ENCODE peak calls at places on chromosome 12, in four cellular contexts. One of them, this sample, is unnamed.

GRCh38 chr12:59780605-59781135 is 184.8 kb downstream of the SLC16A7 start:
- DNase-seq in H1: peak; percentile 9
- DNase-seq in HCT116: peak; percentile 2
- DNase-seq in A549: no peak
- DNase-seq in this sample: no peak

GRCh38 chr12:39505025-39505424 is 62.1 kb upstream of the KIF21A start:
- DNase-seq in H1: no peak
- DNase-seq in HCT116: no peak
- DNase-seq in A549: no peak
- DNase-seq in this sample: no peak

GRCh38 chr12:119061208-119061796 is 80.0 kb downstream of the SRRM4 start:
- DNase-seq in H1: peak; percentile 46
- DNase-seq in HCT116: no peak
- DNase-seq in A549: no peak
- DNase-seq in this sample: peak; percentile 44

GRCh38 chr12:91422107-91422506 is 239.5 kb upstream of the DCN start:
- DNase-seq in H1: no peak
- DNase-seq in HCT116: no peak
- DNase-seq in A549: no peak
- DNase-seq in this sample: no peak

GRCh38 chr12:48681416-48681737 is 661 bp downstream of the KANSL2 start:
- DNase-seq in H1: no peak
- DNase-seq in HCT116: no peak
- DNase-seq in A549: peak; percentile 39
- DNase-seq in this sample: no peak

GRCh38 chr12:75959506-75959905 is 72.1 kb downstream of the PHLDA1 start:
- DNase-seq in H1: no peak
- DNase-seq in HCT116: no peak
- DNase-seq in A549: no peak
- DNase-seq in this sample: no peak

GRCh38 chr12:107847430-107847829 is 72.9 kb downstream of the ASCL4 start:
- DNase-seq in H1: no peak
- DNase-seq in HCT116: no peak
- DNase-seq in A549: no peak
- DNase-seq in this sample: no peak

GRCh38 chr12:18158774-18159557 is 69.0 kb upstream of the RERGL start:
- DNase-seq in H1: no peak
- DNase-seq in HCT116: no peak
- DNase-seq in A549: peak; percentile 13
- DNase-seq in this sample: no peak

GRCh38 chr12:19547258-19547657 is 108.0 kb downstream of the AEBP2 start:
- DNase-seq in H1: no peak
- DNase-seq in HCT116: no peak
- DNase-seq in A549: no peak
- DNase-seq in this sample: no peak

GRCh38 chr12:54352891-54353874 is 11.1 kb downstream of the GPR84 start:
- DNase-seq in H1: no peak
- DNase-seq in HCT116: no peak
- DNase-seq in A549: no peak
- DNase-seq in this sample: peak; percentile 51

GRCh38 chr12:44874981-44875416 is 1.1 kb downstream of the NELL2 start:
- DNase-seq in H1: no peak
- DNase-seq in HCT116: no peak
- DNase-seq in A549: no peak
- DNase-seq in this sample: no peak

GRCh38 chr12:78964521-78964920 is 99.9 kb downstream of the SYT1 start:
- DNase-seq in H1: no peak
- DNase-seq in HCT116: no peak
- DNase-seq in A549: no peak
- DNase-seq in this sample: no peak

GRCh38 chr12:99522456-99522855 is 125.1 kb upstream of the GARIN6 start:
- DNase-seq in H1: no peak
- DNase-seq in HCT116: no peak
- DNase-seq in A549: no peak
- DNase-seq in this sample: no peak

GRCh38 chr12:95107362-95107761 is 33.9 kb upstream of the NR2C1 start:
- DNase-seq in H1: no peak
- DNase-seq in HCT116: no peak
- DNase-seq in A549: no peak
- DNase-seq in this sample: no peak

DNA sequence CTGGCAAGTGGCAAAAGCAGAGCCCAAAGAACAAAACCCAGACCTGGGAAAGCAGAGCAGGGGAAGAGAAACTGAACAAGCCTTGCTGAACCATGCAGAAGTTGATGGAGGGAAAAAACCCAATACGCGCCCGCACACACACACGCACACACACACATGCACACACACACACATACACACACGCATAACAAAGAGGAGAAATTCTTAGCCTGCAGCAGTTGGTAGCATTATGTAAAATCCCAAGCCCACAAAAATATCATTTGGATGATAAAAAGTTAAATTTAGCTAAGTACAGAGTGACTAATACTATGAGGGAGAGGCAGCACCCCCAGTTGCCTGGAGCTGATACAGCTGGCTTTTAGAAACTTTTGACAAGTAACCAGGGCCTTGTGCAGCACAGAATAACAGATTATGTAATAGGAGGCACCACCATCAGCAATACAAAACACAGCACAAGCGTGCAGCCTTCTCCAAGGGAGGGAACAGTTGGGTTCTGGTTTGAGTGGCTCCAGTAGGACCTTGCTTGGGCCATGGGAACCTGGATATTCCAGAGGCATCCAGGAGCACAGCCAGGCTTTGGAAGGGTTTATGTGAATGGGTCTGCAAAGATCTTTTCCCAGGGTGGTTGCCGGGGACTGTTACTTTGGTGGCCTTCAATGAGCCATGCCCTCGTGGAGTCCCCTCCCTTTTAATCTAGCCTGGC is 35.3 kb downstream of the PITPNM2 start:
- DNase-seq in H1: no peak
- DNase-seq in HCT116: no peak
- DNase-seq in A549: no peak
- DNase-seq in this sample: peak; percentile 72
- H3K27ac ChIP-seq in H1: no peak overlapping the region
- H3K27ac ChIP-seq in HCT116: no peak overlapping the region
- H3K27ac ChIP-seq in A549: peak overlapping the region; percentile 64
- H3K27ac ChIP-seq in this sample: peak overlapping the region; percentile 86

DNA sequence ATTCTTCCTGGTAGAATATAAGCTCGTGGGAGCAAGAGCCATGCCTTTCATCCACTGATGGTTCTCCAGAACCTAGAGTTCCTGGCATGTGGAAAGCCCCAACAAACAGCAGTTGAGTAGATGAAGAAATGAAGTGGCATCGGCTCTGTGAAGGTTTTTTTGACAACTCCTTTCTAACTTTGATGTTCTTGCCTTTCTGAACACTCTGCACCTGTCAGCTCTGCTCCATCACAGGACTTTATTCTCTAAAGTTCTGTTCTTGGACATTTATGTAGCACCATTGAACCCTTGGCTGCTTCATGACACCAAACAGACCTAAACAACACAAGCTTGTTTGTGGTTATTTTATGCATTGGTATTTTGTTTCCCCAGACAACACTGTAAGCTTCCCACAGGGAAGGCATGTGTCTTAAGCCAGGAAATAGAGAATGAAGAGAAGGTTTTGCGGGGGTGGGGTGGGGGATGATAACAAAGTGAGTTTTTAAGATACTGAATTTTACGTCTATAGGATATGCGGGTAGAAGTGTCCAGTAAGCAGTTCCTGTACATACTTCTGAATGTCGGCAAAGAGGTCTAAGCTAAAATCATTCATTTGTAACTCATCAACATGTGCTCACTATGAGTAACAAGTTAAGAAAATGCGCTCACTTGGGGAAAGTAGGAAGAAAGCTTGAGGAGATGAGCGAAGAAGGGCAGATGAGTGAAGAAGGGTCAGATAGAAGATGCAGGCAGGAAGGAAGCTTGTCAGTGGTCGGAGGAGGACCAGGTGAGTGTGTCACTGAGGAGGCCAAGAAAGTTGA is 146.0 kb upstream of the PLEKHG7 start:
- DNase-seq in H1: no peak
- DNase-seq in HCT116: no peak
- DNase-seq in A549: no peak
- DNase-seq in this sample: no peak
- H3K4me3 ChIP-seq in H1: no peak overlapping the region
- H3K4me3 ChIP-seq in HCT116: no peak overlapping the region
- H3K4me3 ChIP-seq in A549: no peak overlapping the region
- H3K4me3 ChIP-seq in this sample: no peak overlapping the region

DNA sequence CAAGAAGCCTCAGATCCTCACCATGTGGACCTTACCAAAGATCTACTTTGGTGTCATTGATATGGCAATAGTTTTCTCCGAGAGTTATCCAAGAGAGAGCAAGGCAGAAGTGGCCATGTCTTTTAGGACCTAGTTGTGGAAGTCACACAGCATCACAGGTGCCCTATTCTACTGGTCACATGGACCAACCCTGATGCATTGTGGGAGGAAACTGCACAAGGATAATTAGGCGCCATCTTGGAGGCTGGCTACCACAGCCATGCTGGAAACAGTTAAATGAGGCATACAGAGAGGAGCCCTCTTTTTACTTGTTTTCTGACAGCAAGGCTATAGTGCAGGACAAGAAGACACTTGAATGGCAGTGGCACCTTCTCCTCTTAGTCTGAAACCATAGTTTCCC is 49.8 kb downstream of the GNS start:
- DNase-seq in H1: no peak
- DNase-seq in HCT116: no peak
- DNase-seq in A549: no peak
- DNase-seq in this sample: no peak
- TF ChIP-seq POLR2A in H1: no peak
- TF ChIP-seq POLR2A in HCT116: no peak
- TF ChIP-seq POLR2A in A549: no peak
- TF ChIP-seq POLR2A in this sample: no peak

DNA sequence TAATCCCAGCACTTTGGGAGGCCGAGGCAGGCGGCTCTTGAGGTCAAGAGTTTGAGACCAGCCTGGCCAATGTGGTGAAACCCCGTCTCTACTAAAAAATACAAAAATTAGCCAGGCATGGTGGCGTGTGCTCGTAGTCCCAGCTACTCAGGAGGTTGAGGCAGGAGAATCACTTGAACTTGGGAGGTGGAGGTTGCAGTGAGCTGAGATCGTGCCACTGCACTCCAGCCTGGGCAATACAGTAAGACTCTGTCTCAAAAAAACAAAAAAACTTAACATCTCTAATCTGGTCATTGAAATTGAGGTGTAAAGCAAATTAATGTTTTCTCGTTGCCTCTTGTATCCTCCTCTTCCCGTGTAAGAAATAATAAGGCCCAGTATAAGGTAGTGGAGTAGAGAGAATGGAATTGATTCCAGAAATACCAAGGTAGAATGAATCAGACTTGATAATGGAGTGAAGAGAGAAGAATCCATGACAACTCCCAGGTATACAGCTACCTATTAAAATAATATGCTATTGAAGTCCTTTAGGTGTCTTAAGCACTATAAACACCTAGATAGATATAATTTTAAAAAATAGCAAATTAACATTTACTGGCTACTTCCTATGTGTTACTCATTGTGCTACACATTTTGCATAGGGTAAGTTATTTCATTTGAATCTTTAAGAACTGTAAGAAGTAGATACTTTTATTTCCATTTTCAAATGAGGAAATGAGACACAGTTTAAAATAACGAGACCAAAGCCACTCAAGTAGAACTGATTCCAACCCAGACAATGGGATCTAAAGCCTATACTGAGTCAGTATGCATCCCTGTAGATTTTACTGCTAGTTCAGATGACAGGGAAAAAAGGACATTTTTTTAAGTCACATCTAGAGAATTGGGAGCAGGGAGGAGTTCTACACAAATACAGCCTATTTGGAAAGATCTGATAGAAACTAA is 23.2 kb downstream of the RAP1B start:
- DNase-seq in H1: no peak
- DNase-seq in HCT116: no peak
- DNase-seq in A549: no peak
- DNase-seq in this sample: no peak
- H3K27ac ChIP-seq in H1: no peak overlapping the region
- H3K27ac ChIP-seq in HCT116: no peak overlapping the region
- H3K27ac ChIP-seq in A549: no peak overlapping the region
- H3K27ac ChIP-seq in this sample: no peak overlapping the region